ENCODE peak calls at places on chromosomes 4 and X, in seven cellular contexts. O is aorta; S is T-helper 9 cell; L is body of pancreas; B is stimulated activated CD4-positive, alpha-beta T cell treated with anti-CD3 and anti-CD28 coated beads, Interleukin-12 subunit alpha, Interleukin-12 subunit beta, amount 100 ng/mL, for 4 hours; W is AG09309; P is NAMALWA. Y is an unnamed sample.

GRCh38 chrX:11431833-11432232 is 138.6 kb downstream of the AMELX start:
- DNase-seq in O (no peak), S (no peak), L (no peak), B (no peak), W (no peak), P (no peak), Y (no peak)

GRCh38 chr4:7971881-7972500 is 32.3 kb upstream of the AFAP1 start:
- DNase-seq in O (peak; percentile 18), S (no peak), L (no peak), B (no peak), W (no peak), P (no peak), Y (no peak)

GRCh38 chr4:170111546-170111945 is 21.8 kb upstream of the AADAT start:
- DNase-seq in O (no peak), S (no peak), L (no peak), B (no peak), W (no peak), P (no peak), Y (no peak)

GRCh38 chrX:124555036-124555595 is 208.8 kb downstream of the SH2D1A start:
- DNase-seq in O (no peak), S (no peak), L (no peak), B (no peak), W (no peak), P (no peak), Y (no peak)

GRCh38 chr4:119329837-119330620 is 8.1 kb upstream of the FABP2 start:
- DNase-seq in O (no peak), S (no peak), L (no peak), B (no peak), W (no peak), P (no peak), Y (no peak)

GRCh38 chr4:602559-602942 is 22.8 kb upstream of the PDE6B start:
- DNase-seq in O (no peak), S (no peak), L (peak; percentile 62), B (peak; percentile 58), W (no peak), P (peak; percentile 65), Y (no peak)

GRCh38 chrX:69307029-69307428 is 141.8 kb upstream of the PJA1 start:
- DNase-seq in O (no peak), S (no peak), L (no peak), B (no peak), W (no peak), P (no peak), Y (no peak)

GRCh38 chr4:6466756-6467381 is 5.5 kb downstream of the PPP2R2C start:
- DNase-seq in O (no peak), S (no peak), L (no peak), B (no peak), W (no peak), P (no peak), Y (no peak)

GRCh38 chrX:123324628-123325027 is 140.6 kb downstream of the GRIA3 start:
- DNase-seq in O (no peak), S (no peak), L (no peak), B (no peak), W (no peak), P (no peak), Y (no peak)

GRCh38 chr4:156293657-156294297 is 340.1 kb upstream of the CTSO start:
- DNase-seq in O (no peak), S (no peak), L (no peak), B (no peak), W (peak; percentile 7), P (no peak), Y (no peak)

GRCh38 chr4:80197601-80198444 is 520 bp downstream of the PRDM8 start:
- DNase-seq in O (no peak), S (no peak), L (no peak), B (peak; percentile 29), W (no peak), P (no peak), Y (no peak)

GRCh38 chrX:120426599-120426998 is 42.5 kb downstream of the LAMP2 start:
- DNase-seq in O (no peak), S (no peak), L (no peak), B (no peak), W (no peak), P (no peak), Y (no peak)

GRCh38 chrX:24846551-24847170 is 152.9 kb downstream of the POLA1 start:
- DNase-seq in O (no peak), S (no peak), L (no peak), B (no peak), W (no peak), P (no peak), Y (no peak)

GRCh38 chr4:185541251-185541671 is 6.0 kb upstream of the PDLIM3 start:
- DNase-seq in O (peak; percentile 78), S (no peak), L (no peak), B (no peak), W (no peak), P (no peak), Y (no peak)

GRCh38 chr4:89486042-89486441 is 178.4 kb upstream of the GPRIN3 start:
- DNase-seq in O (no peak), S (no peak), L (no peak), B (no peak), W (no peak), P (no peak), Y (no peak)

GRCh38 chr4:314296-314903 is 9.1 kb upstream of the ZNF732 start:
- DNase-seq in O (no peak), S (no peak), L (no peak), B (no peak), W (no peak), P (peak; percentile 59), Y (no peak)

GRCh38 chrX:267771-268261 is 13.4 kb upstream of the PLCXD1 start:
- DNase-seq in O (peak; percentile 39), S (no peak), L (no peak), B (no peak), W (no peak), P (no peak), Y (no peak)

GRCh38 chr4:91268913-91269312 is 1034.9 kb upstream of the GRID2 start:
- DNase-seq in O (no peak), S (no peak), L (no peak), B (no peak), W (no peak), P (no peak), Y (no peak)

Y was measured in T-helper 1 cell.